ENCODE peak calls at places on chromosomes 16 and 17, in seven cellular contexts. One of them, this sample, is unnamed.

GRCh38 chr17:17075037-17075755 is 32.9 kb downstream of the MPRIP start:
- DNase-seq in stomach: no peak
- DNase-seq in A549: no peak
- DNase-seq in upper lobe of left lung: no peak
- DNase-seq in esophagus muscularis mucosa: no peak
- DNase-seq in adrenal gland: no peak
- DNase-seq in transverse colon: no peak
- DNase-seq in this sample: peak; percentile 29

GRCh38 chr16:87851601-87852000 is 17.7 kb downstream of the SLC7A5 start:
- DNase-seq in upper lobe of left lung: peak; percentile 85
- DNase-seq in adrenal gland: no peak
- DNase-seq in stomach: no peak
- DNase-seq in A549: no peak
- DNase-seq in esophagus muscularis mucosa: no peak
- DNase-seq in transverse colon: no peak
- DNase-seq in this sample: no peak

GRCh38 chr17:4533522-4534502 is 21.4 kb downstream of the MYBBP1A start:
- DNase-seq in upper lobe of left lung: peak; percentile 72
- DNase-seq in A549: peak; percentile 53
- DNase-seq in esophagus muscularis mucosa: no peak
- DNase-seq in transverse colon: peak; percentile 59
- DNase-seq in adrenal gland: no peak
- DNase-seq in stomach: peak; percentile 76
- DNase-seq in this sample: no peak

GRCh38 chr16:86363057-86363490 is 147.3 kb upstream of the FOXF1 start:
- DNase-seq in transverse colon: peak; percentile 23
- DNase-seq in stomach: no peak
- DNase-seq in adrenal gland: no peak
- DNase-seq in esophagus muscularis mucosa: no peak
- DNase-seq in A549: no peak
- DNase-seq in upper lobe of left lung: no peak
- DNase-seq in this sample: no peak

GRCh38 chr16:75227361-75228142 is 8.8 kb downstream of the CTRB1 start:
- DNase-seq in A549: no peak
- DNase-seq in upper lobe of left lung: peak; percentile 48
- DNase-seq in adrenal gland: no peak
- DNase-seq in transverse colon: no peak
- DNase-seq in stomach: no peak
- DNase-seq in esophagus muscularis mucosa: no peak
- DNase-seq in this sample: no peak

GRCh38 chr16:89318430-89318758 is 100.9 kb downstream of the ZNF778 start:
- DNase-seq in stomach: no peak
- DNase-seq in transverse colon: no peak
- DNase-seq in adrenal gland: no peak
- DNase-seq in upper lobe of left lung: no peak
- DNase-seq in A549: no peak
- DNase-seq in esophagus muscularis mucosa: no peak
- DNase-seq in this sample: no peak

GRCh38 chr16:26993988-26994387 is 72.7 kb upstream of the C16orf82 start:
- DNase-seq in stomach: no peak
- DNase-seq in upper lobe of left lung: no peak
- DNase-seq in esophagus muscularis mucosa: no peak
- DNase-seq in A549: no peak
- DNase-seq in adrenal gland: peak; percentile 33
- DNase-seq in transverse colon: no peak
- DNase-seq in this sample: no peak

GRCh38 chr17:8338806-8339205 is 834 bp upstream of the ODF4 start:
- DNase-seq in upper lobe of left lung: no peak
- DNase-seq in stomach: no peak
- DNase-seq in transverse colon: no peak
- DNase-seq in adrenal gland: no peak
- DNase-seq in A549: no peak
- DNase-seq in esophagus muscularis mucosa: no peak
- DNase-seq in this sample: no peak

GRCh38 chr16:15961060-15961511 is 11.7 kb downstream of the ABCC1 start:
- DNase-seq in esophagus muscularis mucosa: no peak
- DNase-seq in stomach: no peak
- DNase-seq in adrenal gland: no peak
- DNase-seq in A549: no peak
- DNase-seq in transverse colon: no peak
- DNase-seq in upper lobe of left lung: no peak
- DNase-seq in this sample: no peak
- H3K4me3 ChIP-seq in esophagus muscularis mucosa: no peak overlapping the region
- H3K4me3 ChIP-seq in stomach: no peak overlapping the region
- H3K4me3 ChIP-seq in adrenal gland: no peak overlapping the region
- H3K4me3 ChIP-seq in A549: no peak overlapping the region
- H3K4me3 ChIP-seq in transverse colon: no peak overlapping the region
- H3K4me3 ChIP-seq in upper lobe of left lung: no peak overlapping the region
- H3K4me3 ChIP-seq in this sample: no peak overlapping the region

GRCh38 chr17:48718162-48718780 is 4.0 kb downstream of the PRAC1 start:
- DNase-seq in A549: no peak
- DNase-seq in upper lobe of left lung: no peak
- DNase-seq in stomach: no peak
- DNase-seq in esophagus muscularis mucosa: no peak
- DNase-seq in transverse colon: no peak
- DNase-seq in adrenal gland: no peak
- DNase-seq in this sample: no peak
- H3K27ac ChIP-seq in A549: no peak overlapping the region
- H3K27ac ChIP-seq in upper lobe of left lung: no peak overlapping the region
- H3K27ac ChIP-seq in stomach: no peak overlapping the region
- H3K27ac ChIP-seq in esophagus muscularis mucosa: no peak overlapping the region
- H3K27ac ChIP-seq in transverse colon: no peak overlapping the region
- H3K27ac ChIP-seq in adrenal gland: no peak overlapping the region
- H3K27ac ChIP-seq in this sample: no peak overlapping the region

DNA sequence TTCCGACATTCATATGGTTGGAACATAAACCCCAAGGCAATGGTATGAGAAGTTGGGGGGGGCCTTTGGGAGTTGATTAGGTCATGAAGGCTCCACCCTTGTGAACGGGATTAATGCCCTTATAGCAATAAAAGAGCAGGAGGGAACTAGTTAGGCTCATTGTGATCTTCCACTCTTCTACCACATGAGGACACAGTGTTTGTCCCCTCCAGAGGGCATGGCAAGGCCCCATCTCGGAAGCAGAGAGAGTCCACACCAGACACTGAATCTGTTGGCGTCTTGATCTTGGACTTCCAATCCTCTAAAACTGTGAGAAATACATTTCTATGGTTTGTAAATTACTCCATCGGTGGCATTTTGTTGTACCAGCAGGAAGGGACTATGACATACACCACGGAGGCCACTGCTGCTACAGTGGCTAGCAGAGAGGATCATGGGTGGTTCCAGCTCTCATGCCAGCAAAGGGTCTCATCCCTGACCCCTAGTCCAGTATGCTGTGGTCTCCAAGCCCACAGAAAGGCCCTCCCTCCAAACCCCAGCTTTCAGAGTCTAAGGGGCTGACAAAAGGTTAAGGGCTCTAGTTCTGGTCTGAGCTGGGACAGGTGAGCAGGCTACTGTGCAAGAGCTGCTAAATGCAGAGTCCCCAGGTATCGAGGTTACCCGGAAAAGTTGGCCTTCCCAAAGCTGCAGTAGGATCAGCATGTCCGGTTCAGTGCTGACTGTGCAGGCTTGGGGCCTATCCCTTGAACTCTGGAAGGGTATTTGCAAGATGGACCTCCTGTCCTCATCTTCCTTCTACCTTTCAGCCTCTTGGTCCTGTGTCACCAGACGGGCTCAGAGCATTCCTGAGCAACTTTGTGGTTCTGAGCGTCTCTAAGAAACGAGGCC is 12.2 kb downstream of the CCR7 start:
- DNase-seq in adrenal gland: peak; percentile 7
- DNase-seq in transverse colon: no peak
- DNase-seq in upper lobe of left lung: no peak
- DNase-seq in stomach: peak; percentile 20
- DNase-seq in esophagus muscularis mucosa: peak; percentile 90
- DNase-seq in A549: no peak
- DNase-seq in this sample: peak; percentile 13
- TF ChIP-seq POLR2A in adrenal gland: no peak
- TF ChIP-seq POLR2A in transverse colon: no peak
- TF ChIP-seq POLR2A in upper lobe of left lung: no peak
- TF ChIP-seq POLR2A in stomach: no peak
- TF ChIP-seq POLR2A in esophagus muscularis mucosa: no peak
- TF ChIP-seq POLR2A in A549: no peak
- TF ChIP-seq POLR2A in this sample: no peak

GRCh38 chr16:13306153-13306552 is 404.8 kb downstream of the SHISA9 start:
- DNase-seq in upper lobe of left lung: no peak
- DNase-seq in A549: no peak
- DNase-seq in transverse colon: no peak
- DNase-seq in adrenal gland: no peak
- DNase-seq in stomach: no peak
- DNase-seq in esophagus muscularis mucosa: no peak
- DNase-seq in this sample: no peak

GRCh38 chr16:13307255-13307654 is 405.9 kb downstream of the SHISA9 start:
- DNase-seq in adrenal gland: no peak
- DNase-seq in transverse colon: no peak
- DNase-seq in A549: no peak
- DNase-seq in upper lobe of left lung: no peak
- DNase-seq in esophagus muscularis mucosa: no peak
- DNase-seq in stomach: no peak
- DNase-seq in this sample: no peak

GRCh38 chr16:13305019-13305755 is 403.8 kb downstream of the SHISA9 start:
- DNase-seq in stomach: no peak
- DNase-seq in A549: no peak
- DNase-seq in upper lobe of left lung: no peak
- DNase-seq in transverse colon: no peak
- DNase-seq in adrenal gland: no peak
- DNase-seq in esophagus muscularis mucosa: no peak
- DNase-seq in this sample: no peak

GRCh38 chr16:13312063-13312462 is 410.7 kb downstream of the SHISA9 start:
- DNase-seq in adrenal gland: no peak
- DNase-seq in upper lobe of left lung: no peak
- DNase-seq in transverse colon: no peak
- DNase-seq in stomach: no peak
- DNase-seq in A549: no peak
- DNase-seq in esophagus muscularis mucosa: no peak
- DNase-seq in this sample: no peak

DNA sequence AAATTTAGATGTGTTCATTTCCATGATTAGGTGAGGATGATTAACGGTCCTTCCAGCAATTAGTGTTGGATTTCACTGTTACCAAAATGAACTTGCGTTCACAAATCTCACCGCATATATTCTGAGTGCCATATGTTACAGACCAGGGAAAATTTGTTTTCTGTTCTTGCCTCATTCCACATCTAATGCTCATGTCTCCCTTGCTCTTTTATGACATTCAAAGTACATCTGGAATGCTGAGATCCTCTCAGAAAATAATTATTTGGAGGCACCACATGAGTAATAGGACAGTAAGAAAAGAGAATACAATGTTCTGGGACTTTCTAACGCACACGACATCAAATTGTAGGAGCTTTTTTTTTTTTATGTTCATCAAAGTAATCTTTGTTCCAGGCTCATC is 406.5 kb downstream of the SHISA9 start:
- DNase-seq in transverse colon: no peak
- DNase-seq in esophagus muscularis mucosa: no peak
- DNase-seq in upper lobe of left lung: no peak
- DNase-seq in A549: no peak
- DNase-seq in adrenal gland: no peak
- DNase-seq in stomach: no peak
- DNase-seq in this sample: no peak
- H3K4me3 ChIP-seq in transverse colon: no peak overlapping the region
- H3K4me3 ChIP-seq in esophagus muscularis mucosa: no peak overlapping the region
- H3K4me3 ChIP-seq in upper lobe of left lung: no peak overlapping the region
- H3K4me3 ChIP-seq in A549: no peak overlapping the region
- H3K4me3 ChIP-seq in adrenal gland: no peak overlapping the region
- H3K4me3 ChIP-seq in stomach: no peak overlapping the region
- H3K4me3 ChIP-seq in this sample: no peak overlapping the region

GRCh38 chr17:65099941-65100315 is 37.2 kb upstream of the RGS9 start:
- DNase-seq in adrenal gland: no peak
- DNase-seq in A549: peak; percentile 84
- DNase-seq in transverse colon: peak; percentile 61
- DNase-seq in upper lobe of left lung: no peak
- DNase-seq in stomach: peak; percentile 45
- DNase-seq in esophagus muscularis mucosa: no peak
- DNase-seq in this sample: peak; percentile 62
- H3K27ac ChIP-seq in adrenal gland: peak overlapping the region; percentile 60
- H3K27ac ChIP-seq in A549: peak overlapping the region; percentile 87
- H3K27ac ChIP-seq in transverse colon: peak overlapping the region; percentile 65
- H3K27ac ChIP-seq in upper lobe of left lung: peak overlapping the region; percentile 84
- H3K27ac ChIP-seq in stomach: peak overlapping the region; percentile 86
- H3K27ac ChIP-seq in esophagus muscularis mucosa: peak overlapping the region; percentile 82
- H3K27ac ChIP-seq in this sample: peak overlapping the region; percentile 86

GRCh38 chr16:31507929-31508705 is at the start of gene RUSF1:
- DNase-seq in adrenal gland: peak; percentile 90
- DNase-seq in A549: peak; percentile 91
- DNase-seq in transverse colon: peak; percentile 93
- DNase-seq in upper lobe of left lung: peak; percentile 97
- DNase-seq in stomach: peak; percentile 93
- DNase-seq in esophagus muscularis mucosa: peak; percentile 97
- DNase-seq in this sample: peak; percentile 93
- TF ChIP-seq POLR2A in adrenal gland: peak; percentile 81
- TF ChIP-seq POLR2A in A549: peak; percentile 71
- TF ChIP-seq POLR2A in transverse colon: peak; percentile 87
- TF ChIP-seq POLR2A in upper lobe of left lung: peak; percentile 85
- TF ChIP-seq POLR2A in stomach: no peak
- TF ChIP-seq POLR2A in esophagus muscularis mucosa: peak; percentile 85
- TF ChIP-seq POLR2A in this sample: peak; percentile 71

DNA sequence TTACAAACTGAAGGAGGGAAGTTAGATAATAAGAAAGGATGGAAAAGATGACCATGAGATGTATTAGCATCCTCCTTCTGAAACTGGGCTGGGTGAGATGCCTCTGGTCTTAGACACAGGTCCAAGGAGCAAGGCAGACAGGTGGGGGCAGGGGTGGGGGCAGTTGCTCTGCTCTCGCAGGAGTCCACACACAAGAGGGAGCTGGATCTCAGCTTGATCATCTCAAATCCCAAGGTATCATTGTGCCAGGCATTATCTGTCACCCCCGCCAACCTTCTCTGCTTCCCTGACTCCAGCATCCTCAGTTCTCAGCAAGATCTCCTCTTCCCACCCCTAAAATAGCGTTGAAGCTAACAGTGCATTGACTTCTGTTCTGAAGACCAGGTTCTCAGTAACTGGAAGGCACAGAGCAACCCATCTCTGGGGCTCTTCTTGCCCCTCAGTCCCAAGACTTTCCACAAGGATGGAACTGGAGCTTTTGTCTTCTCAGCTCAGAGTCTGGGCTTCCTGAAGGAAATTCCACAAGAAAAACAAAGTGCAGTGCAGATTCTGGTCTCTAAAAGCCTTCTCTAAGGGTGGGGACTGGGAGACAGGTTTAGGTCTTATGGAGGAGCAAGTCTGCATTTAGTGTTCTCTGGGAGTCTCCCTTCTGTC is 1.6 kb downstream of the FLOT2 start:
- DNase-seq in esophagus muscularis mucosa: no peak
- DNase-seq in upper lobe of left lung: no peak
- DNase-seq in stomach: no peak
- DNase-seq in transverse colon: no peak
- DNase-seq in adrenal gland: no peak
- DNase-seq in A549: no peak
- DNase-seq in this sample: no peak
- H3K4me3 ChIP-seq in esophagus muscularis mucosa: peak overlapping the region; percentile 78
- H3K4me3 ChIP-seq in upper lobe of left lung: peak overlapping the region; percentile 96
- H3K4me3 ChIP-seq in stomach: peak overlapping the region; percentile 98
- H3K4me3 ChIP-seq in transverse colon: no peak overlapping the region
- H3K4me3 ChIP-seq in adrenal gland: no peak overlapping the region
- H3K4me3 ChIP-seq in A549: peak overlapping the region; percentile 70
- H3K4me3 ChIP-seq in this sample: peak overlapping the region; percentile 96